ENCODE peak calls at places on chromosomes 2 and 18, in nine cellular contexts. One of them, this sample, is unnamed.

GRCh38 chr18:69469444-69469919 is 68.8 kb downstream of the DOK6 start:
- DNase-seq in spleen: no peak
- DNase-seq in ovary: no peak
- DNase-seq in tibial nerve: no peak
- DNase-seq in transverse colon: no peak
- DNase-seq in IMR-90: no peak
- DNase-seq in A549: peak
- DNase-seq in right lobe of liver: no peak
- DNase-seq in stomach: no peak
- DNase-seq in this sample: peak

GRCh38 chr2:70868970-70869369 is 33.4 kb upstream of the CD207 start:
- DNase-seq in ovary: no peak
- DNase-seq in right lobe of liver: no peak
- DNase-seq in tibial nerve: no peak
- DNase-seq in stomach: no peak
- DNase-seq in IMR-90: no peak
- DNase-seq in transverse colon: no peak
- DNase-seq in A549: no peak
- DNase-seq in spleen: no peak
- DNase-seq in this sample: no peak

GRCh38 chr2:128317186-128317897 is 1.3 kb downstream of the HS6ST1 start:
- DNase-seq in spleen: peak
- DNase-seq in transverse colon: peak
- DNase-seq in tibial nerve: peak
- DNase-seq in ovary: peak
- DNase-seq in A549: no peak
- DNase-seq in stomach: peak
- DNase-seq in right lobe of liver: peak
- DNase-seq in IMR-90: no peak
- DNase-seq in this sample: no peak

GRCh38 chr2:237996041-237996593 is 29.3 kb downstream of the UBE2F start:
- DNase-seq in stomach: no peak
- DNase-seq in tibial nerve: no peak
- DNase-seq in transverse colon: no peak
- DNase-seq in A549: no peak
- DNase-seq in ovary: no peak
- DNase-seq in spleen: no peak
- DNase-seq in IMR-90: peak
- DNase-seq in right lobe of liver: no peak
- DNase-seq in this sample: no peak

GRCh38 chr18:35817604-35818352 is 154.7 kb upstream of the RMP24 start:
- DNase-seq in spleen: peak
- DNase-seq in tibial nerve: no peak
- DNase-seq in right lobe of liver: no peak
- DNase-seq in IMR-90: no peak
- DNase-seq in ovary: no peak
- DNase-seq in transverse colon: no peak
- DNase-seq in A549: no peak
- DNase-seq in stomach: no peak
- DNase-seq in this sample: no peak

GRCh38 chr2:85924522-85924921 is 35.7 kb upstream of the ST3GAL5 start:
- DNase-seq in stomach: no peak
- DNase-seq in tibial nerve: peak
- DNase-seq in IMR-90: peak
- DNase-seq in transverse colon: peak
- DNase-seq in A549: no peak
- DNase-seq in spleen: no peak
- DNase-seq in right lobe of liver: peak
- DNase-seq in ovary: peak
- DNase-seq in this sample: no peak

GRCh38 chr2:216142540-216142939 is 33.4 kb downstream of the XRCC5 start:
- DNase-seq in spleen: no peak
- DNase-seq in right lobe of liver: no peak
- DNase-seq in A549: no peak
- DNase-seq in IMR-90: peak
- DNase-seq in ovary: no peak
- DNase-seq in stomach: no peak
- DNase-seq in transverse colon: no peak
- DNase-seq in tibial nerve: no peak
- DNase-seq in this sample: no peak

GRCh38 chr2:134774786-134775641 is 56.2 kb upstream of the TMEM163 start:
- DNase-seq in spleen: no peak
- DNase-seq in IMR-90: no peak
- DNase-seq in transverse colon: no peak
- DNase-seq in A549: no peak
- DNase-seq in stomach: peak
- DNase-seq in right lobe of liver: no peak
- DNase-seq in tibial nerve: no peak
- DNase-seq in ovary: no peak
- DNase-seq in this sample: peak

GRCh38 chr2:34719195-34719594 is 1120.1 kb upstream of the FAM98A start:
- DNase-seq in tibial nerve: no peak
- DNase-seq in spleen: no peak
- DNase-seq in transverse colon: no peak
- DNase-seq in right lobe of liver: no peak
- DNase-seq in ovary: no peak
- DNase-seq in A549: no peak
- DNase-seq in IMR-90: no peak
- DNase-seq in stomach: no peak
- DNase-seq in this sample: no peak

GRCh38 chr2:147937744-147938349 is 82.7 kb downstream of the ORC4 start:
- DNase-seq in stomach: no peak
- DNase-seq in tibial nerve: no peak
- DNase-seq in ovary: no peak
- DNase-seq in A549: no peak
- DNase-seq in right lobe of liver: no peak
- DNase-seq in spleen: no peak
- DNase-seq in IMR-90: peak
- DNase-seq in transverse colon: no peak
- DNase-seq in this sample: peak

GRCh38 chr18:63342206-63342605 is 22.6 kb upstream of the BCL2 start:
- DNase-seq in ovary: no peak
- DNase-seq in spleen: no peak
- DNase-seq in tibial nerve: no peak
- DNase-seq in IMR-90: peak
- DNase-seq in transverse colon: no peak
- DNase-seq in A549: peak
- DNase-seq in right lobe of liver: no peak
- DNase-seq in stomach: no peak
- DNase-seq in this sample: no peak

GRCh38 chr18:26777316-26778053 is 88.0 kb downstream of the AQP4 start:
- DNase-seq in tibial nerve: no peak
- DNase-seq in transverse colon: no peak
- DNase-seq in ovary: no peak
- DNase-seq in IMR-90: no peak
- DNase-seq in stomach: no peak
- DNase-seq in right lobe of liver: no peak
- DNase-seq in spleen: no peak
- DNase-seq in A549: no peak
- DNase-seq in this sample: no peak

GRCh38 chr2:71224457-71224856 is 2.4 kb downstream of the PAIP2B start:
- DNase-seq in IMR-90: no peak
- DNase-seq in A549: no peak
- DNase-seq in right lobe of liver: no peak
- DNase-seq in tibial nerve: no peak
- DNase-seq in spleen: no peak
- DNase-seq in ovary: no peak
- DNase-seq in transverse colon: no peak
- DNase-seq in stomach: no peak
- DNase-seq in this sample: no peak

GRCh38 chr2:170361359-170361936 is 183.5 kb downstream of the MYO3B start:
- DNase-seq in A549: peak
- DNase-seq in tibial nerve: no peak
- DNase-seq in ovary: no peak
- DNase-seq in IMR-90: peak
- DNase-seq in spleen: no peak
- DNase-seq in transverse colon: peak
- DNase-seq in right lobe of liver: no peak
- DNase-seq in stomach: peak
- DNase-seq in this sample: peak

GRCh38 chr2:106143495-106144215 is 50.4 kb downstream of the UXS1 start:
- DNase-seq in tibial nerve: no peak
- DNase-seq in IMR-90: no peak
- DNase-seq in stomach: no peak
- DNase-seq in A549: no peak
- DNase-seq in transverse colon: no peak
- DNase-seq in ovary: no peak
- DNase-seq in right lobe of liver: no peak
- DNase-seq in spleen: no peak
- DNase-seq in this sample: no peak

GRCh38 chr2:159902722-159903121 is 104.7 kb upstream of the CD302 start:
- DNase-seq in A549: no peak
- DNase-seq in transverse colon: no peak
- DNase-seq in IMR-90: no peak
- DNase-seq in right lobe of liver: no peak
- DNase-seq in ovary: no peak
- DNase-seq in spleen: no peak
- DNase-seq in tibial nerve: no peak
- DNase-seq in stomach: no peak
- DNase-seq in this sample: no peak
- TF ChIP-seq POLR2A in A549: no peak
- TF ChIP-seq POLR2A in transverse colon: no peak
- TF ChIP-seq POLR2A in IMR-90: no peak
- TF ChIP-seq POLR2A in right lobe of liver: no peak
- TF ChIP-seq POLR2A in ovary: no peak
- TF ChIP-seq POLR2A in spleen: no peak
- TF ChIP-seq POLR2A in tibial nerve: no peak
- TF ChIP-seq POLR2A in stomach: no peak
- TF ChIP-seq POLR2A in this sample: no peak

GRCh38 chr2:17461087-17461475 is 57.2 kb downstream of the RAD51AP2 start:
- DNase-seq in transverse colon: no peak
- DNase-seq in A549: no peak
- DNase-seq in spleen: no peak
- DNase-seq in stomach: no peak
- DNase-seq in tibial nerve: no peak
- DNase-seq in ovary: no peak
- DNase-seq in right lobe of liver: no peak
- DNase-seq in IMR-90: no peak
- DNase-seq in this sample: no peak
- TF ChIP-seq POLR2A in transverse colon: no peak
- TF ChIP-seq POLR2A in A549: no peak
- TF ChIP-seq POLR2A in spleen: no peak
- TF ChIP-seq POLR2A in stomach: no peak
- TF ChIP-seq POLR2A in tibial nerve: no peak
- TF ChIP-seq POLR2A in ovary: no peak
- TF ChIP-seq POLR2A in right lobe of liver: no peak
- TF ChIP-seq POLR2A in IMR-90: no peak
- TF ChIP-seq POLR2A in this sample: no peak

GRCh38 chr18:57887984-57888383 is 84.9 kb upstream of the ATP8B1 start:
- DNase-seq in tibial nerve: no peak
- DNase-seq in A549: no peak
- DNase-seq in transverse colon: no peak
- DNase-seq in spleen: no peak
- DNase-seq in stomach: no peak
- DNase-seq in right lobe of liver: no peak
- DNase-seq in ovary: no peak
- DNase-seq in IMR-90: no peak
- DNase-seq in this sample: no peak

GRCh38 chr18:57885931-57886330 is 82.8 kb upstream of the ATP8B1 start:
- DNase-seq in tibial nerve: no peak
- DNase-seq in stomach: no peak
- DNase-seq in right lobe of liver: no peak
- DNase-seq in ovary: no peak
- DNase-seq in spleen: no peak
- DNase-seq in A549: no peak
- DNase-seq in transverse colon: no peak
- DNase-seq in IMR-90: no peak
- DNase-seq in this sample: no peak

GRCh38 chr18:57881818-57882413 is 78.8 kb upstream of the ATP8B1 start:
- DNase-seq in ovary: peak
- DNase-seq in right lobe of liver: peak
- DNase-seq in IMR-90: peak
- DNase-seq in transverse colon: peak
- DNase-seq in A549: peak
- DNase-seq in spleen: peak
- DNase-seq in stomach: peak
- DNase-seq in tibial nerve: peak
- DNase-seq in this sample: peak

DNA sequence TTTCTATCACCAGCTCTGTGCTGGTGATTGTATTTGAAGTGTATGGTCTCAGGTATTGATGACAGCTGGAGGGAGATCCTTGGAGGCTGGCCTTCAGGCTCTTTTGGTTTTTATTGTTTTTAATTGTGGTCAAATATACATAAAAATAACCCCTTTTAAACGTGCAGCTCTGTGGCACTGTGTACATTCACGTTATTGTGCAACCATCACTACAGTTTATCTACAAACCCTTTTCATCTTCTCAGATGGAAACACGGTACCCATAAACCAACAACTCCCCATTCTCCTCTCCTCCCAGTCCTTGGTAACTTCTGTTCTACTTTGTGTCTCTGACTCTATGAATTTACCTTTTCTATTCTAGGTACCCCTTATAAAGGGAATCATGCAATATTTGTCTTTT is 79.3 kb upstream of the ATP8B1 start:
- DNase-seq in stomach: no peak
- DNase-seq in tibial nerve: no peak
- DNase-seq in right lobe of liver: no peak
- DNase-seq in spleen: no peak
- DNase-seq in transverse colon: no peak
- DNase-seq in A549: no peak
- DNase-seq in IMR-90: no peak
- DNase-seq in ovary: no peak
- DNase-seq in this sample: no peak
- TF ChIP-seq POLR2A in stomach: no peak
- TF ChIP-seq POLR2A in tibial nerve: no peak
- TF ChIP-seq POLR2A in right lobe of liver: no peak
- TF ChIP-seq POLR2A in spleen: no peak
- TF ChIP-seq POLR2A in transverse colon: no peak
- TF ChIP-seq POLR2A in A549: no peak
- TF ChIP-seq POLR2A in IMR-90: no peak
- TF ChIP-seq POLR2A in ovary: no peak
- TF ChIP-seq POLR2A in this sample: no peak

GRCh38 chr2:109616184-109616583 is 2.0 kb downstream of the SOWAHC start:
- DNase-seq in right lobe of liver: no peak
- DNase-seq in IMR-90: no peak
- DNase-seq in tibial nerve: no peak
- DNase-seq in ovary: no peak
- DNase-seq in stomach: no peak
- DNase-seq in A549: no peak
- DNase-seq in transverse colon: no peak
- DNase-seq in spleen: no peak
- DNase-seq in this sample: no peak

GRCh38 chr2:109613922-109614714 is at the start of the genes SEPTIN10 and SOWAHC:
- DNase-seq in tibial nerve: peak
- DNase-seq in transverse colon: peak
- DNase-seq in spleen: peak
- DNase-seq in ovary: peak
- DNase-seq in A549: peak
- DNase-seq in IMR-90: peak
- DNase-seq in stomach: peak
- DNase-seq in right lobe of liver: peak
- DNase-seq in this sample: peak

GRCh38 chr2:109615637-109616144 is 1.5 kb downstream of the SOWAHC start:
- DNase-seq in tibial nerve: no peak
- DNase-seq in spleen: no peak
- DNase-seq in transverse colon: peak
- DNase-seq in right lobe of liver: peak
- DNase-seq in ovary: no peak
- DNase-seq in stomach: no peak
- DNase-seq in IMR-90: no peak
- DNase-seq in A549: no peak
- DNase-seq in this sample: no peak

GRCh38 chr2:109612991-109613921 is 510 bp downstream of the SEPTIN10 start:
- DNase-seq in spleen: no peak
- DNase-seq in tibial nerve: peak
- DNase-seq in ovary: peak
- DNase-seq in transverse colon: peak
- DNase-seq in right lobe of liver: peak
- DNase-seq in A549: no peak
- DNase-seq in stomach: peak
- DNase-seq in IMR-90: peak
- DNase-seq in this sample: no peak

GRCh38 chr2:109614715-109615636 is 812 bp downstream of the SOWAHC start:
- DNase-seq in A549: no peak
- DNase-seq in stomach: no peak
- DNase-seq in ovary: peak
- DNase-seq in spleen: peak
- DNase-seq in right lobe of liver: peak
- DNase-seq in IMR-90: no peak
- DNase-seq in tibial nerve: no peak
- DNase-seq in transverse colon: peak
- DNase-seq in this sample: no peak
- TF ChIP-seq POLR2A in A549: no peak
- TF ChIP-seq POLR2A in stomach: no peak
- TF ChIP-seq POLR2A in ovary: no peak
- TF ChIP-seq POLR2A in spleen: no peak
- TF ChIP-seq POLR2A in right lobe of liver: no peak
- TF ChIP-seq POLR2A in IMR-90: no peak
- TF ChIP-seq POLR2A in tibial nerve: no peak
- TF ChIP-seq POLR2A in transverse colon: no peak
- TF ChIP-seq POLR2A in this sample: no peak

This sample was measured in HCT116.